ENCODE peak calls at places on chromosomes 13 and 19, in nine cellular contexts. D is brain microvascular endothelial cell, N is fibroblast of mammary gland, Z is fibroblast of the aortic adventitia, X is mucosa of descending colon, S is AG04450, O is GM23338, E is stomach, Y is keratinocyte. L is an unnamed sample.

GRCh38 chr13:113654591-113655357 is 3.2 kb downstream of the ATP4B start:
- DNase-seq in D (no peak), N (no peak), Z (no peak), X (no peak), S (no peak), O (no peak), E (peak), Y (no peak), L (no peak)

GRCh38 chr13:80215368-80215767 is 125.6 kb downstream of the SPRY2 start:
- DNase-seq in D (no peak), N (no peak), Z (peak), X (no peak), S (peak), O (no peak), E (no peak), Y (no peak), L (no peak)

GRCh38 chr13:93765056-93765455 is 538.4 kb downstream of the GPC6 start:
- DNase-seq in D (no peak), N (no peak), Z (peak), X (no peak), S (no peak), O (no peak), E (no peak), Y (no peak), L (no peak)

GRCh38 chr19:41707871-41708371 is 505 bp upstream of the CEACAM5 start:
- DNase-seq in D (no peak), N (no peak), Z (no peak), X (no peak), S (no peak), O (no peak), E (no peak), Y (no peak), L (no peak)

GRCh38 chr13:101140087-101140770 is 276.1 kb downstream of the NALCN start:
- DNase-seq in D (no peak), N (no peak), Z (no peak), X (no peak), S (no peak), O (no peak), E (no peak), Y (no peak), L (no peak)

GRCh38 chr13:79508224-79508961 is 27.4 kb downstream of the NDFIP2 start:
- DNase-seq in D (no peak), N (peak), Z (peak), X (no peak), S (no peak), O (no peak), E (no peak), Y (no peak), L (no peak)

GRCh38 chr19:869245-870177 is 10.0 kb downstream of the CFD start:
- DNase-seq in D (peak), N (peak), Z (peak), X (peak), S (peak), O (no peak), E (no peak), Y (no peak), L (no peak)

GRCh38 chr19:42113641-42114348 is 18.5 kb downstream of the POU2F2 start:
- DNase-seq in D (peak), N (peak), Z (peak), X (no peak), S (peak), O (peak), E (no peak), Y (peak), L (peak)

GRCh38 chr19:56567274-56568120 is at the start of gene ZNF470:
- DNase-seq in D (peak), N (peak), Z (peak), X (peak), S (peak), O (peak), E (peak), Y (peak), L (peak)

GRCh38 chr13:95136638-95137037 is 164.6 kb downstream of the ABCC4 start:
- DNase-seq in D (no peak), N (no peak), Z (no peak), X (no peak), S (no peak), O (no peak), E (no peak), Y (no peak), L (no peak)

GRCh38 chr13:30850204-30850866 is 55.7 kb upstream of the MEDAG start:
- DNase-seq in D (no peak), N (peak), Z (peak), X (no peak), S (no peak), O (no peak), E (no peak), Y (no peak), L (no peak)

GRCh38 chr13:114038900-114039299 is 65.0 kb upstream of the C13orf46 start:
- DNase-seq in D (no peak), N (no peak), Z (no peak), X (no peak), S (no peak), O (no peak), E (no peak), Y (no peak), L (no peak)

GRCh38 chr19:23440791-23441190 is 45.5 kb upstream of the ZNF91 start:
- DNase-seq in D (no peak), N (no peak), Z (no peak), X (no peak), S (no peak), O (peak), E (no peak), Y (no peak), L (no peak)

DNA sequence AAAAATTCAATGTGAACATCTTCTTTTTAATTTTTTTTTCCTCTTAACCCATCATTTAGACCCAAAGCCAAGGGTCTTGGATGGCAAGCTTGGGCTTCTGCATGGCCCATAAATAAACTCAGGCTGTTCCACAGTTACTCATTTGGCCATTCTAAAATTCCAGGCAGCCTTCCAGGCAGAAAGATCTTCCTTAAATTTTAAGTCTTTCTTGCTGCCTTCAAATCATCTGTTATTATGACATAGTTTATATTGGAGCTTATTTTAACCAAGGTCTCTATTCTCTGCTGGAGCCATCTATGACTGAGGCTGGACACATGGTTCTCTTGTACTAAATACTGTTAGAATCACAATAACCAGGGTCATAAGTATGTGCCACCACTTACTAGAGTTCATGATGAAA is 317.3 kb upstream of the MAB21L1 start:
- DNase-seq in D (no peak), N (peak), Z (peak), X (no peak), S (no peak), O (no peak), E (no peak), Y (no peak), L (no peak)
- H3K4me3 ChIP-seq in D (no peak), N (no peak), Z (no peak), X (no peak), S (no peak), O (no peak), E (no peak), Y (no peak), L (no peak)

DNA sequence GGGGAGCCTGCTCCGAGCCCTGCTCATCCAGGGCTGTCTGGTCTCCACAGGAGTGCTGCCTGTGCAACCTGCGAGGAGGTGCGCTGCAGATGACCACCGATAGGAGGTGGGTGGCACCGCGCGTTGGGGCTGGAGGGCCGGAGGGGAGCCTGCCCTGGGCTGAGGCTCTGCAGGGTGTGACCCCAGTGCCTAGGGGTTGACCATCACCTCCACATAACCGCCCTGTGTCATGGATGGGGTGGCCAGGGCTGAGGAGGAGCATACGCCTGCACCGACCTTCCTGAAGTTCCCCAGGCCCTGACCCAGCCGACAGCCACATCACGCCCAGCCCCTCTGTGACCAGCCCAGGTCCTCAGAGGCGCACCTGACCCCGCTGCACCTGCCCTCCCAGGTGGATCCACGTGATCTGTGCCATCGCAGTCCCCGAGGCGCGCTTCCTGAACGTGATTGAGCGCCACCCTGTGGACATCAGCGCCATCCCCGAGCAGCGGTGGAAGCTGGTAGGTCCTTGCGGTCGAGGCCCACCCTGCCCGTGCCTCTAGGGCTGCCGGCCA is 168.7 kb downstream of the KDM4B start:
- DNase-seq in D (no peak), N (no peak), Z (no peak), X (no peak), S (no peak), O (peak), E (no peak), Y (no peak), L (no peak)
- TF ChIP-seq CTCF in D (peak), N (no peak), Z (no peak), X (no peak), S (peak), O (peak), E (no peak), Y (peak), L (no peak)

GRCh38 chr19:53908933-53909415 is at the start of gene CACNG7:
- DNase-seq in D (no peak), N (no peak), Z (peak), X (no peak), S (no peak), O (peak), E (no peak), Y (no peak), L (no peak)

GRCh38 chr19:53908106-53908932 is 759 bp upstream of the CACNG7 start:
- DNase-seq in D (peak), N (peak), Z (peak), X (peak), S (peak), O (peak), E (peak), Y (no peak), L (no peak)

GRCh38 chr19:53907193-53907581 is 1.9 kb upstream of the CACNG7 start:
- DNase-seq in D (no peak), N (no peak), Z (no peak), X (no peak), S (no peak), O (peak), E (no peak), Y (no peak), L (no peak)

GRCh38 chr19:53906211-53907192 is 2.6 kb upstream of the CACNG7 start:
- DNase-seq in D (no peak), N (peak), Z (peak), X (peak), S (no peak), O (peak), E (peak), Y (no peak), L (no peak)

DNA sequence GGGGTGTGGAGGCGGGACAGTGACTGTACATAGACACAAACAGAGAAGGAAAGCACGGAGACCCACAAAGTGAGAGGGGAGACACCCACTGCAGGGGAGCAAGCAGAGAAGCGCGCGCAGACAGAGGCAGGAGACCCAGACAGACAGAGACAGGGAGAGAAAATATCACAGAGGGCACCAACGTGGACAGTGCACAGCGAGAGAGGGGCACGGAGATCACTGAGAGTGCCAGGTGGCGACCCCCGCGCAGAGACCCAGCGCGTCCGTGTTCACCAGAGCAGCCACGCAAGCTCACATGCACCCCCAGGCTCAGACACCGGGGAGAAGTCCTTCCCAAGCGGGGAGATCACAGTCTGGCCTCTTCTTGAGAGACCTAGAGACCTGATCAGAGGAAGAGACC is 1.4 kb upstream of the CACNG7 start:
- DNase-seq in D (no peak), N (no peak), Z (no peak), X (no peak), S (no peak), O (no peak), E (no peak), Y (no peak), L (no peak)
- H3K4me3 ChIP-seq in D (peak), N (no peak), Z (peak), X (no peak), S (peak), O (peak), E (peak), Y (no peak), L (no peak)

GRCh38 chr19:18596752-18597157 is 8.2 kb downstream of the REX1BD start:
- DNase-seq in D (no peak), N (no peak), Z (no peak), X (peak), S (no peak), O (peak), E (peak), Y (no peak), L (no peak)

GRCh38 chr19:18591735-18592385 is 3.3 kb downstream of the REX1BD start:
- DNase-seq in D (no peak), N (peak), Z (no peak), X (no peak), S (no peak), O (no peak), E (no peak), Y (no peak), L (no peak)

GRCh38 chr19:18594824-18595373 is 6.3 kb downstream of the REX1BD start:
- DNase-seq in D (no peak), N (no peak), Z (no peak), X (no peak), S (no peak), O (no peak), E (no peak), Y (no peak), L (no peak)

GRCh38 chr19:18593367-18594095 is 4.9 kb downstream of the REX1BD start:
- DNase-seq in D (no peak), N (no peak), Z (no peak), X (peak), S (no peak), O (peak), E (no peak), Y (no peak), L (no peak)

GRCh38 chr19:18594096-18594823 is 5.7 kb downstream of the REX1BD start:
- DNase-seq in D (peak), N (peak), Z (peak), X (peak), S (no peak), O (peak), E (peak), Y (no peak), L (no peak)
- TF ChIP-seq CTCF in D (peak), N (no peak), Z (peak), X (peak), S (peak), O (peak), E (no peak), Y (peak), L (peak)

GRCh38 chr19:4369888-4370260 is 26.5 kb downstream of the MPND start:
- DNase-seq in D (no peak), N (peak), Z (no peak), X (peak), S (no peak), O (peak), E (peak), Y (no peak), L (no peak)
- H3K4me3 ChIP-seq in D (no peak), N (no peak), Z (no peak), X (no peak), S (no peak), O (no peak), E (peak), Y (peak), L (peak)

GRCh38 chr13:110616103-110617101 is 1.1 kb downstream of the NAXD start:
- DNase-seq in D (peak), N (peak), Z (peak), X (peak), S (no peak), O (peak), E (peak), Y (no peak), L (no peak)
- TF ChIP-seq CTCF in D (peak), N (no peak), Z (peak), X (no peak), S (no peak), O (peak), E (no peak), Y (no peak), L (no peak)

L was measured in epithelial cell of proximal tubule.